ENCODE peak calls at places on chromosomes 1 and 21, in five cellular contexts. One of them, this sample, is unnamed.

GRCh38 chr1:39596163-39596562 is 19.6 kb upstream of the PABPC4 start:
- DNase-seq in upper lobe of left lung: no peak
- DNase-seq in prostate gland: no peak
- DNase-seq in H1: no peak
- DNase-seq in transverse colon: no peak
- DNase-seq in this sample: no peak

GRCh38 chr1:80846966-80847365 is 953.8 kb upstream of the ADGRL2 start:
- DNase-seq in transverse colon: no peak
- DNase-seq in H1: no peak
- DNase-seq in prostate gland: no peak
- DNase-seq in upper lobe of left lung: no peak
- DNase-seq in this sample: no peak

GRCh38 chr1:156862602-156863599 is 2.2 kb downstream of the NTRK1 start:
- DNase-seq in upper lobe of left lung: no peak
- DNase-seq in prostate gland: no peak
- DNase-seq in transverse colon: no peak
- DNase-seq in H1: no peak
- DNase-seq in this sample: no peak

GRCh38 chr1:207842506-207842905 is 68.4 kb downstream of the CD34 start:
- DNase-seq in upper lobe of left lung: no peak
- DNase-seq in H1: no peak
- DNase-seq in prostate gland: no peak
- DNase-seq in transverse colon: no peak
- DNase-seq in this sample: no peak

GRCh38 chr1:61519631-61520030 is 205.3 kb downstream of the TM2D1 start:
- DNase-seq in prostate gland: no peak
- DNase-seq in H1: no peak
- DNase-seq in transverse colon: no peak
- DNase-seq in upper lobe of left lung: no peak
- DNase-seq in this sample: no peak

GRCh38 chr1:71049951-71050598 is 2.5 kb upstream of the PTGER3 start:
- DNase-seq in transverse colon: no peak
- DNase-seq in prostate gland: peak; percentile 32
- DNase-seq in H1: no peak
- DNase-seq in upper lobe of left lung: no peak
- DNase-seq in this sample: no peak

GRCh38 chr1:157219182-157219581 is 81.0 kb upstream of the ETV3 start:
- DNase-seq in H1: no peak
- DNase-seq in transverse colon: no peak
- DNase-seq in prostate gland: no peak
- DNase-seq in upper lobe of left lung: no peak
- DNase-seq in this sample: no peak

GRCh38 chr21:43585924-43586411 is 73.3 kb downstream of the HSF2BP start:
- DNase-seq in prostate gland: peak; percentile 95
- DNase-seq in transverse colon: no peak
- DNase-seq in upper lobe of left lung: no peak
- DNase-seq in H1: no peak
- DNase-seq in this sample: peak; percentile 79

GRCh38 chr1:166086113-166086908 is 80.5 kb downstream of the FAM78B start:
- DNase-seq in prostate gland: no peak
- DNase-seq in H1: no peak
- DNase-seq in upper lobe of left lung: no peak
- DNase-seq in transverse colon: no peak
- DNase-seq in this sample: no peak

GRCh38 chr1:38455829-38456563 is 403.6 kb downstream of the RRAGC start:
- DNase-seq in H1: no peak
- DNase-seq in prostate gland: no peak
- DNase-seq in upper lobe of left lung: peak; percentile 20
- DNase-seq in transverse colon: no peak
- DNase-seq in this sample: no peak

DNA sequence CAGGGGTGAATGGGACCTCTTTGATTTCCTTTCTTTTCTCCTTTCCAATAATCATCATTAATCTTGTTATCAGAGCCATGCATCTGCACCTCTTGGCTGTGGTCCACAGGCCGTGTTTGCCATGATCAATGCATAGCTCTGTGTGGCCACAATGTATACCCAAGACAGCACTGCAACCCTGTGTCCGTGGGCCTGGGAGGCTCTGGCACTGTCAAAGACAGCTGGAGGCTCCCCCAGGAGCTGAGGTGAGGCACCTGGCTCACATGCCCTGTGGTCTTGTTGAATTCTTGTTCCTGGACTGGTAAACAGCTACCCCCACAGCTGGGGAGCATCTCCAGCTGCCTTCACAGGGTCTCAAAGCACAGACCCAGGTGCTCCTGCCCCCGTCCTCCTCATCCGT is 67.2 kb upstream of the SELENON start:
- DNase-seq in upper lobe of left lung: no peak
- DNase-seq in transverse colon: no peak
- DNase-seq in H1: no peak
- DNase-seq in prostate gland: no peak
- DNase-seq in this sample: no peak
- TF ChIP-seq POLR2A in upper lobe of left lung: no peak
- TF ChIP-seq POLR2A in transverse colon: no peak
- TF ChIP-seq POLR2A in H1: no peak
- TF ChIP-seq POLR2A in prostate gland: no peak
- TF ChIP-seq POLR2A in this sample: no peak

DNA sequence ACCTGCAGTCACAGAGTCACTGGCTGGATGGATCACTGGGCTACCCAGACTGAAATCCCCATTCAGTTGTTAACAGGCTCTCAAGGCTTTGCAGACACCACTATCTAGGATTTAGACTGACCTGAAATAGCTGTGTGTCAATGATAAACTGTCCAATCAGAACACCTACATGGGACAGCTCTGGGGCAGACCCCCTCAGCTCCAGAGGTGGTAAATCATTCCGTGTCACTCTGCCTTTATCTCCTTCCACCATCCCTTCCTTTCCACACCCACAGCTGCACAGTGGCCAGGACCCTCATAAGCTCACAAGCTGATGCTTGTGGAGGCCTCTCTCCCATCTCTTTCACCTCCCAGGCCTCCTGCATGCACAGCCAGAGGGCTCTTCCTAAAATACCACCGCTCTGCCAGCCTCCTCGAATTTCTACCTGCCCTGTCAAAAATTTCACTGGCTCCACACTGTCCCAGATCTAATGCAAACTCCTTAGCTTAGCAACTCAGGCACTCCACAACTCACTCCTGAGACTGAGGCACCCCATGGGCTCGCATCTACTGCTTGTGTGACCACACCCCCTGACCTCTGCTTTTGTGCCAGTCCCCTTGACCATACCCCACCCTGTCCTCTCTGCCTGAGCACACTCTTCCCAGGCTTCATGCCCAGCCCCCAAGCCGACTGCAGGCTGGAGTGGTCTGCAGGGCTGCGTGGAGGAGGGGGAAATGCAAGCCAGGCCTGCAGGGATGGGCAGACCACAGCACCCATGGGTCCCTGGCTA is 5.8 kb downstream of the CAPZB start:
- DNase-seq in transverse colon: no peak
- DNase-seq in H1: no peak
- DNase-seq in prostate gland: no peak
- DNase-seq in upper lobe of left lung: no peak
- DNase-seq in this sample: no peak
- TF ChIP-seq POLR2AphosphoS5 in transverse colon: no peak
- TF ChIP-seq POLR2AphosphoS5 in H1: no peak
- TF ChIP-seq POLR2AphosphoS5 in prostate gland: no peak
- TF ChIP-seq POLR2AphosphoS5 in upper lobe of left lung: no peak
- TF ChIP-seq POLR2AphosphoS5 in this sample: no peak

DNA sequence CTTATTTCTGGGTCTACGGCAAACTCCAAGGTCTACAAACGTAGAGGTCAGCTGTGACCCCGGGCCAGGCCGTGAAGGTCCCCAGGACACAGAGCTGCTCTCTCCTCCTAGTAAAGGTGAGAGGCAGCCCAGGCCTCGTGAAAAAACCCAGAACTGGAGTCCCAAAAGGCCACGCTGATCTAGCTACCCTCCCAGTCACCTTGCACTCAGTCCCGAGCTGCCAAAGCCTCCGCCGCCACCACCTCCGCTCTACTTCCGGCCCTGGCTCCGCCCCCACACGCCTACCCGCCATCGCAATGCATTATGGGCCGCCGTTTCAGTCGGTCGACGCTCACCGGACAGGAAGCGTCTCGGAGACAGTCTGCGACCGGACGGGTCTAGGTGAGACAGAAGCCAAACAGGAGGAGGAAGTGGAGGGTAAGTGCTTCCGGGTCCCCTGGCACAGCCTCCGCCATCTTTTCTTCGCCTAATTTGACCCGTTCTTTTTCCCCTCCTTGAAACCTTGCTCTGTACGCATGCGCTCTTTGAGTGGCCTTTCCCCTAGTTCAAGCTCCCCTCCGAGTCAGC is at the start of the genes ATP5PF and GABPA:
- DNase-seq in upper lobe of left lung: peak; percentile 98
- DNase-seq in prostate gland: peak; percentile 97
- DNase-seq in transverse colon: peak; percentile 98
- DNase-seq in H1: peak; percentile 93
- DNase-seq in this sample: peak; percentile 97
- TF ChIP-seq POLR2A in upper lobe of left lung: no peak
- TF ChIP-seq POLR2A in prostate gland: peak; percentile 78
- TF ChIP-seq POLR2A in transverse colon: peak; percentile 96
- TF ChIP-seq POLR2A in H1: no peak
- TF ChIP-seq POLR2A in this sample: no peak

DNA sequence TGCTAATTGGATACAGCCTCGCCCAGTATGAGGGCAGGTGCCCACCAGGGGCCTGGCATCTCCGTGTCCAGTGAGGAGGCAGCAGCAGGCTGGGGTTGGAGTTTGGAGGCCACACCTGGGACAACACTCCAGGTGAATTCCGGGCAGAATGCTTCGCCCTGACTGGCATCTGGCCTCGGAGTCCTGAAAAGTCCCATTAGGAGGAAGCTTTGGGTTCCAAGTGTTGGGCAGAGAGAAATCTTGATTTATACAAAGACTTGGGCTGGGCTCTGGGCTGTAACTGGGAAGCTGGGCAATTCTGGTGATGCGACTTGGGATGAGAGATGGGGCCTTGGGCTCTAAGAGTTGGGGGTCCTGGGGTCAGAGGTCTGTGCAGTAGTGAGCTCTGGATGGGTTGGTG is 48.1 kb upstream of the CSF3R start:
- DNase-seq in transverse colon: no peak
- DNase-seq in H1: no peak
- DNase-seq in upper lobe of left lung: peak; percentile 24
- DNase-seq in prostate gland: no peak
- DNase-seq in this sample: no peak
- TF ChIP-seq POLR2AphosphoS5 in transverse colon: no peak
- TF ChIP-seq POLR2AphosphoS5 in H1: no peak
- TF ChIP-seq POLR2AphosphoS5 in upper lobe of left lung: no peak
- TF ChIP-seq POLR2AphosphoS5 in prostate gland: no peak
- TF ChIP-seq POLR2AphosphoS5 in this sample: no peak

GRCh38 chr1:218783916-218784315 is 389.8 kb upstream of the LYPLAL1 start:
- DNase-seq in H1: no peak
- DNase-seq in transverse colon: no peak
- DNase-seq in upper lobe of left lung: no peak
- DNase-seq in prostate gland: no peak
- DNase-seq in this sample: no peak
- TF ChIP-seq POLR2A in H1: no peak
- TF ChIP-seq POLR2A in transverse colon: no peak
- TF ChIP-seq POLR2A in upper lobe of left lung: no peak
- TF ChIP-seq POLR2A in prostate gland: no peak
- TF ChIP-seq POLR2A in this sample: no peak

GRCh38 chr1:1400576-1401456 is 1.7 kb upstream of the CCNL2 start:
- DNase-seq in H1: no peak
- DNase-seq in transverse colon: no peak
- DNase-seq in prostate gland: no peak
- DNase-seq in upper lobe of left lung: no peak
- DNase-seq in this sample: no peak
- TF ChIP-seq POLR2AphosphoS5 in H1: no peak
- TF ChIP-seq POLR2AphosphoS5 in transverse colon: no peak
- TF ChIP-seq POLR2AphosphoS5 in prostate gland: no peak
- TF ChIP-seq POLR2AphosphoS5 in upper lobe of left lung: no peak
- TF ChIP-seq POLR2AphosphoS5 in this sample: no peak

GRCh38 chr1:155003227-155003765 is 694 bp downstream of the ZBTB7B start:
- DNase-seq in H1: no peak
- DNase-seq in upper lobe of left lung: peak; percentile 88
- DNase-seq in transverse colon: peak; percentile 43
- DNase-seq in prostate gland: no peak
- DNase-seq in this sample: no peak

GRCh38 chr1:155002479-155003226 is at the start of gene ZBTB7B:
- DNase-seq in transverse colon: peak; percentile 54
- DNase-seq in H1: no peak
- DNase-seq in upper lobe of left lung: peak; percentile 91
- DNase-seq in prostate gland: peak; percentile 49
- DNase-seq in this sample: peak; percentile 62

GRCh38 chr1:155000725-155001437 is 1.7 kb upstream of the ZBTB7B start:
- DNase-seq in H1: no peak
- DNase-seq in transverse colon: peak; percentile 97
- DNase-seq in upper lobe of left lung: peak; percentile 96
- DNase-seq in prostate gland: peak; percentile 97
- DNase-seq in this sample: peak; percentile 97

GRCh38 chr1:155001438-155001687 is 1.2 kb upstream of the ZBTB7B start:
- DNase-seq in prostate gland: no peak
- DNase-seq in transverse colon: no peak
- DNase-seq in upper lobe of left lung: no peak
- DNase-seq in H1: no peak
- DNase-seq in this sample: no peak

GRCh38 chr1:155001688-155002474 is 721 bp upstream of the ZBTB7B start:
- DNase-seq in H1: peak; percentile 97
- DNase-seq in transverse colon: peak; percentile 100
- DNase-seq in prostate gland: peak; percentile 100
- DNase-seq in upper lobe of left lung: peak; percentile 98
- DNase-seq in this sample: peak; percentile 100
- TF ChIP-seq POLR2A in H1: no peak
- TF ChIP-seq POLR2A in transverse colon: peak; percentile 87
- TF ChIP-seq POLR2A in prostate gland: peak; percentile 75
- TF ChIP-seq POLR2A in upper lobe of left lung: no peak
- TF ChIP-seq POLR2A in this sample: no peak

DNA sequence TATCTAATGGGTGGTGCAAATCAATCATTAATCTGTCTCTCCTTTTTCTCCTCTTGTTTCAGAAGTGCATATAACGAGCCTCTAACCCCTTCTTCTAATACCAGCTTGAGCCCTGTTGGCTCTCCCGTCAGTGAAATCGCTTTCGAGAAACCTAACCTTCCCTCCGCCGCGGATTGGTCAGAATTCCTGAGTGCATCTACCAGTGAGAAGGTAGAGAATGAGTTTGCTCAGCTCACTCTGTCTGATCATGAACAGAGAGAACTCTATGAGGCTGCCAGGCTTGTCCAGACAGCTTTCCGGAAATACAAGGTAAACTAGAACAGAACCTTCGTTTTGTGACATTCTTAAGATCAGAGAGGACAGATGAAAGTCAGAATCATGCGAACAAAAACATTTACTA is 25.3 kb upstream of the VAMP3 start:
- DNase-seq in upper lobe of left lung: no peak
- DNase-seq in transverse colon: no peak
- DNase-seq in prostate gland: peak; percentile 91
- DNase-seq in H1: no peak
- DNase-seq in this sample: no peak
- TF ChIP-seq POLR2AphosphoS5 in upper lobe of left lung: no peak
- TF ChIP-seq POLR2AphosphoS5 in transverse colon: no peak
- TF ChIP-seq POLR2AphosphoS5 in prostate gland: peak; percentile 94
- TF ChIP-seq POLR2AphosphoS5 in H1: no peak
- TF ChIP-seq POLR2AphosphoS5 in this sample: no peak

GRCh38 chr1:155859881-155860841 is 794 bp downstream of the SYT11 start:
- DNase-seq in upper lobe of left lung: peak; percentile 91
- DNase-seq in prostate gland: no peak
- DNase-seq in H1: no peak
- DNase-seq in transverse colon: peak; percentile 55
- DNase-seq in this sample: peak; percentile 33
- TF ChIP-seq POLR2A in upper lobe of left lung: no peak
- TF ChIP-seq POLR2A in prostate gland: no peak
- TF ChIP-seq POLR2A in H1: peak; percentile 61
- TF ChIP-seq POLR2A in transverse colon: no peak
- TF ChIP-seq POLR2A in this sample: no peak